ENCODE peak calls at places on chromosomes 3 and 15, in nine cellular contexts. O, H, G, Q, B, I, X, E and M are unnamed samples.

GRCh38 chr3:197960694-197961581 is 921 bp downstream of the LMLN start:
- DNase-seq in O (no peak), E (no peak), I (no peak), B (no peak), Q (peak), X (no peak), H (no peak), G (no peak), M (no peak)

GRCh38 chr3:112637700-112638099 is 3.2 kb downstream of the CCDC80 start:
- DNase-seq in I (no peak), O (no peak), B (no peak), Q (peak), H (no peak), G (no peak), E (no peak), X (no peak), M (no peak)

GRCh38 chr15:51647128-51647562 is 24.6 kb upstream of the DMXL2 start:
- DNase-seq in O (no peak), E (peak), H (peak), I (no peak), G (no peak), B (no peak), X (no peak), Q (peak), M (no peak)

GRCh38 chr15:45705510-45706473 is 71.0 kb downstream of the SQOR start:
- DNase-seq in Q (peak), O (peak), E (peak), H (peak), G (peak), X (peak), B (peak), I (peak), M (peak)

GRCh38 chr3:137263982-137264777 is 306.4 kb downstream of the IL20RB start:
- DNase-seq in Q (no peak), G (no peak), X (no peak), I (no peak), O (no peak), H (no peak), E (no peak), B (no peak), M (no peak)

GRCh38 chr3:12870942-12871341 is 29.6 kb upstream of the RPL32 start:
- DNase-seq in G (no peak), H (no peak), X (no peak), B (no peak), O (no peak), Q (peak), E (no peak), I (peak), M (no peak)

GRCh38 chr15:74696398-74696729 is 540 bp upstream of the EDC3 start:
- DNase-seq in Q (no peak), O (no peak), H (no peak), E (no peak), B (no peak), I (no peak), X (no peak), G (no peak), M (no peak)

GRCh38 chr3:21055015-21055414 is 696.0 kb downstream of the ZNF385D start:
- DNase-seq in I (no peak), G (no peak), X (no peak), H (no peak), B (no peak), O (no peak), Q (no peak), E (no peak), M (no peak)

GRCh38 chr3:130658666-130659065 is 88.0 kb downstream of the PIK3R4 start:
- DNase-seq in B (no peak), O (no peak), I (no peak), E (no peak), Q (peak), X (no peak), H (no peak), G (no peak), M (no peak)

GRCh38 chr15:83077487-83078230 is 10.6 kb upstream of the BTBD1 start:
- DNase-seq in B (no peak), E (no peak), O (no peak), H (no peak), G (no peak), I (no peak), X (no peak), Q (no peak), M (no peak)

GRCh38 chr15:101439285-101439919 is 50.1 kb downstream of the PCSK6 start:
- DNase-seq in G (no peak), B (no peak), O (no peak), E (no peak), H (no peak), Q (no peak), I (no peak), X (no peak), M (no peak)

GRCh38 chr15:52180196-52180835 is 10.9 kb downstream of the GNB5 start:
- DNase-seq in B (no peak), O (no peak), I (peak), E (no peak), H (no peak), G (no peak), Q (peak), X (peak), M (peak)

GRCh38 chr3:163878396-163878795 is 1199.9 kb downstream of the SI start:
- DNase-seq in X (no peak), O (no peak), Q (no peak), H (no peak), E (no peak), B (no peak), I (no peak), G (no peak), M (peak)

GRCh38 chr3:139774570-139775302 is 97.0 kb upstream of the NMNAT3 start:
- DNase-seq in Q (peak), X (no peak), H (peak), O (no peak), I (no peak), G (no peak), B (no peak), E (no peak), M (peak)

GRCh38 chr3:105715372-105715771 is 153.4 kb downstream of the CBLB start:
- DNase-seq in X (no peak), B (no peak), I (no peak), O (no peak), Q (peak), H (no peak), E (no peak), G (no peak), M (no peak)

GRCh38 chr15:52546031-52546751 is 17.5 kb upstream of the MYO5A start:
- DNase-seq in Q (no peak), I (no peak), B (no peak), G (no peak), H (no peak), O (no peak), E (no peak), X (no peak), M (peak)